ENCODE peak calls at places on chromosome 18, in ten cellular contexts. A is D341Med; W is stimulated activated CD8-positive, alpha-beta memory T cell treated with anti-CD3 and anti-CD28 coated beads, Interleukin-15, amount 100 ng/mL, for 1 hour; F is smooth muscle cell of the brain vasculature; Y is RCC 7860; X is activated T-cell treated with anti-CD3 and anti-CD28 coated beads for 48 hours; N is adrenal gland; P is AG09309; T is NCI-H1694; K is AG04450. D is an unnamed sample.

GRCh38 chr18:77899972-77900754 is 650.5 kb downstream of the GALR1 start:
- DNase-seq in A (peak; percentile 97), W (no peak), F (no peak), Y (no peak), X (peak; percentile 60), N (peak; percentile 49), P (no peak), T (no peak), K (no peak), D (no peak)

GRCh38 chr18:8988262-8988871 is 114.1 kb upstream of the NDUFV2 start:
- DNase-seq in A (peak; percentile 87), W (peak; percentile 22), F (no peak), Y (peak; percentile 45), X (peak; percentile 36), N (peak; percentile 66), P (no peak), T (peak; percentile 30), K (no peak), D (peak; percentile 52)

GRCh38 chr18:9839211-9839610 is 46.6 kb upstream of the TXNDC2 start:
- DNase-seq in A (no peak), W (no peak), F (no peak), Y (no peak), X (no peak), N (no peak), P (no peak), T (no peak), K (no peak), D (no peak)

GRCh38 chr18:46324556-46324955 is 220.4 kb downstream of the HAUS1 start:
- DNase-seq in A (peak; percentile 70), W (no peak), F (peak; percentile 9), Y (peak; percentile 62), X (no peak), N (no peak), P (peak; percentile 13), T (peak; percentile 10), K (peak; percentile 11), D (no peak)

GRCh38 chr18:39842042-39842791 is 2112.8 kb upstream of the PIK3C3 start:
- DNase-seq in A (no peak), W (no peak), F (no peak), Y (no peak), X (no peak), N (no peak), P (no peak), T (no peak), K (no peak), D (no peak)

GRCh38 chr18:2606335-2606734 is 35.0 kb downstream of the NDC80 start:
- DNase-seq in A (no peak), W (no peak), F (no peak), Y (no peak), X (no peak), N (no peak), P (no peak), T (no peak), K (no peak), D (no peak)

GRCh38 chr18:26656944-26657536 is 108.7 kb upstream of the KCTD1 start:
- DNase-seq in A (peak; percentile 84), W (no peak), F (no peak), Y (peak; percentile 9), X (peak; percentile 8), N (peak; percentile 78), P (no peak), T (peak; percentile 33), K (peak; percentile 3), D (no peak)

GRCh38 chr18:32550958-32551357 is 80.3 kb upstream of the GAREM1 start:
- DNase-seq in A (peak; percentile 65), W (no peak), F (no peak), Y (no peak), X (no peak), N (no peak), P (no peak), T (peak; percentile 1), K (no peak), D (no peak)

GRCh38 chr18:56662502-56662901 is 11.3 kb downstream of the WDR7 start:
- DNase-seq in A (no peak), W (no peak), F (no peak), Y (no peak), X (no peak), N (no peak), P (no peak), T (no peak), K (no peak), D (no peak)

GRCh38 chr18:22169889-22170420 is 566 bp downstream of the GATA6 start:
- DNase-seq in A (peak; percentile 66), W (no peak), F (no peak), Y (peak; percentile 41), X (no peak), N (peak; percentile 54), P (no peak), T (no peak), K (no peak), D (no peak)

GRCh38 chr18:76958692-76959341 is 136.5 kb downstream of the ZNF236 start:
- DNase-seq in A (no peak), W (no peak), F (no peak), Y (no peak), X (no peak), N (peak; percentile 27), P (no peak), T (no peak), K (no peak), D (no peak)

GRCh38 chr18:45248240-45248903 is 366.9 kb upstream of the SLC14A2 start:
- DNase-seq in A (no peak), W (no peak), F (no peak), Y (no peak), X (no peak), N (peak; percentile 10), P (peak; percentile 84), T (no peak), K (peak; percentile 43), D (peak; percentile 74)

GRCh38 chr18:51241226-51241625 is 43.7 kb upstream of the MEX3C start:
- DNase-seq in A (no peak), W (no peak), F (no peak), Y (no peak), X (no peak), N (no peak), P (no peak), T (no peak), K (no peak), D (no peak)

GRCh38 chr18:74445585-74445984 is 11.5 kb downstream of the DIPK1C start:
- DNase-seq in A (no peak), W (no peak), F (no peak), Y (no peak), X (no peak), N (no peak), P (no peak), T (no peak), K (no peak), D (no peak)

GRCh38 chr18:13527256-13527655 is 199.1 kb downstream of the FAM210A start:
- DNase-seq in A (no peak), W (no peak), F (no peak), Y (no peak), X (no peak), N (no peak), P (no peak), T (no peak), K (no peak), D (no peak)

GRCh38 chr18:56756971-56757370 is 105.8 kb downstream of the WDR7 start:
- DNase-seq in A (peak; percentile 78), W (no peak), F (no peak), Y (no peak), X (no peak), N (peak; percentile 44), P (no peak), T (peak; percentile 13), K (no peak), D (no peak)

GRCh38 chr18:41754332-41754731 is 200.7 kb upstream of the PIK3C3 start:
- DNase-seq in A (no peak), W (no peak), F (no peak), Y (no peak), X (no peak), N (no peak), P (no peak), T (no peak), K (no peak), D (no peak)

GRCh38 chr18:8786766-8787670 is 81.7 kb downstream of the MTCL1 start:
- DNase-seq in A (no peak), W (no peak), F (no peak), Y (no peak), X (no peak), N (no peak), P (no peak), T (no peak), K (no peak), D (no peak)

GRCh38 chr18:2874765-2875164 is 28.0 kb downstream of the EMILIN2 start:
- DNase-seq in A (peak; percentile 22), W (no peak), F (no peak), Y (no peak), X (no peak), N (no peak), P (no peak), T (no peak), K (no peak), D (no peak)

GRCh38 chr18:48562075-48562474 is 23.2 kb downstream of the CTIF start:
- DNase-seq in A (no peak), W (no peak), F (no peak), Y (no peak), X (no peak), N (no peak), P (no peak), T (no peak), K (no peak), D (no peak)

GRCh38 chr18:76684265-76684664 is 138.1 kb upstream of the ZNF236 start:
- DNase-seq in A (no peak), W (no peak), F (no peak), Y (no peak), X (no peak), N (no peak), P (no peak), T (no peak), K (no peak), D (no peak)

GRCh38 chr18:77147418-77147852 is 14.9 kb upstream of the MBP start:
- DNase-seq in A (no peak), W (no peak), F (no peak), Y (no peak), X (no peak), N (peak; percentile 30), P (no peak), T (no peak), K (no peak), D (no peak)

GRCh38 chr18:37524546-37525301 is 40.9 kb downstream of the CELF4 start:
- DNase-seq in A (no peak), W (no peak), F (no peak), Y (no peak), X (no peak), N (no peak), P (no peak), T (no peak), K (no peak), D (no peak)

GRCh38 chr18:63783394-63783793 is 8.2 kb downstream of the SERPINB7 start:
- DNase-seq in A (no peak), W (no peak), F (no peak), Y (no peak), X (no peak), N (no peak), P (no peak), T (no peak), K (no peak), D (no peak)

GRCh38 chr18:24011095-24011917 is 3.2 kb upstream of the TTC39C start:
- DNase-seq in A (no peak), W (no peak), F (no peak), Y (no peak), X (no peak), N (no peak), P (no peak), T (no peak), K (no peak), D (no peak)